ENCODE peak calls at places on chromosomes 6 and 20, in seven cellular contexts. O, U, S, R, L, B and I are unnamed samples.

GRCh38 chr6:17032595-17033591 is 69.0 kb upstream of the STMND1 start:
- DNase-seq in O (peak), U (peak), S (peak), R (no peak), L (no peak), B (peak), I (peak)

GRCh38 chr6:106825156-106825555 is 149.4 kb downstream of the CD24 start:
- DNase-seq in O (no peak), U (no peak), S (no peak), R (no peak), L (no peak), B (no peak), I (no peak)

GRCh38 chr20:50467618-50468373 is 42.4 kb upstream of the PTPN1 start:
- DNase-seq in O (peak), U (peak), S (no peak), R (no peak), L (no peak), B (peak), I (no peak)

GRCh38 chr20:53939554-53940355 is 130.6 kb downstream of the BCAS1 start:
- DNase-seq in O (peak), U (peak), S (peak), R (peak), L (peak), B (peak), I (peak)

GRCh38 chr6:90131091-90131490 is 165.6 kb downstream of the BACH2 start:
- DNase-seq in O (no peak), U (no peak), S (no peak), R (no peak), L (no peak), B (no peak), I (no peak)

GRCh38 chr6:140012146-140012545 is 637.7 kb upstream of the CITED2 start:
- DNase-seq in O (no peak), U (no peak), S (no peak), R (no peak), L (no peak), B (no peak), I (no peak)

GRCh38 chr6:111585969-111586315 is 19.7 kb downstream of the TRAF3IP2 start:
- DNase-seq in O (no peak), U (no peak), S (no peak), R (no peak), L (no peak), B (no peak), I (no peak)

GRCh38 chr6:21953831-21954801 is 342.7 kb downstream of the PRL start:
- DNase-seq in O (peak), U (no peak), S (no peak), R (no peak), L (no peak), B (peak), I (peak)

GRCh38 chr6:13229205-13230085 is 98.9 kb downstream of the TBC1D7 start:
- DNase-seq in O (peak), U (no peak), S (no peak), R (peak), L (no peak), B (peak), I (no peak)

GRCh38 chr6:44264154-44265002 is 973 bp downstream of the NFKBIE start:
- DNase-seq in O (no peak), U (peak), S (no peak), R (peak), L (peak), B (no peak), I (no peak)

DNA sequence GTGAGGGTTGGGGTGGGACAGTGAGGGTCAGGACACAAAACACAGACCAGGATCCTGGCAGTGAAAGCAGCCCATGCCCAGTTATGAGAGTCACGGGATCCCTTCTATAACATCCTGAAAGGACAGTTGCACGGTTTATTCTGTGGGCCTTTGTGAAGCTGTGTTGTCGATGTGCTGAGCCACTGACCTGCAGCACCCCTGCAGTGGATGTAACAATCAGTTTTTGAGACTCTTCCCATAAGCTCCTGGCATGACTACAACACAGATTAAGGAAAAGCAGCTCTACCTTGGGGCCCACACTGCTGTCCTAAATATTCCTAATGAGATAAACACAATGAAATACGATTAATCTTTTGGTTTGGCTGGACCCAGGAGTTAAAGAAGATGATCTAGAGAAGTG is 3.7 kb downstream of the PYGB start:
- DNase-seq in O (peak), U (peak), S (no peak), R (no peak), L (no peak), B (no peak), I (no peak)
- H3K4me3 ChIP-seq in O (peak), U (no peak), S (no peak), R (no peak), L (no peak), B (no peak), I (peak)

GRCh38 chr6:128667339-128667858 is 147.0 kb upstream of the PTPRK start:
- DNase-seq in O (no peak), U (no peak), S (no peak), R (no peak), L (no peak), B (no peak), I (no peak)

GRCh38 chr6:128663238-128663637 is 142.8 kb upstream of the PTPRK start:
- DNase-seq in O (no peak), U (no peak), S (no peak), R (no peak), L (no peak), B (no peak), I (no peak)

GRCh38 chr6:128672023-128672422 is 151.6 kb upstream of the PTPRK start:
- DNase-seq in O (no peak), U (no peak), S (no peak), R (no peak), L (no peak), B (no peak), I (no peak)

GRCh38 chr6:128666405-128666804 is 146.0 kb upstream of the PTPRK start:
- DNase-seq in O (no peak), U (no peak), S (no peak), R (no peak), L (no peak), B (no peak), I (no peak)
- H3K4me3 ChIP-seq in O (no peak), U (no peak), S (no peak), R (no peak), L (no peak), B (no peak), I (no peak)

DNA sequence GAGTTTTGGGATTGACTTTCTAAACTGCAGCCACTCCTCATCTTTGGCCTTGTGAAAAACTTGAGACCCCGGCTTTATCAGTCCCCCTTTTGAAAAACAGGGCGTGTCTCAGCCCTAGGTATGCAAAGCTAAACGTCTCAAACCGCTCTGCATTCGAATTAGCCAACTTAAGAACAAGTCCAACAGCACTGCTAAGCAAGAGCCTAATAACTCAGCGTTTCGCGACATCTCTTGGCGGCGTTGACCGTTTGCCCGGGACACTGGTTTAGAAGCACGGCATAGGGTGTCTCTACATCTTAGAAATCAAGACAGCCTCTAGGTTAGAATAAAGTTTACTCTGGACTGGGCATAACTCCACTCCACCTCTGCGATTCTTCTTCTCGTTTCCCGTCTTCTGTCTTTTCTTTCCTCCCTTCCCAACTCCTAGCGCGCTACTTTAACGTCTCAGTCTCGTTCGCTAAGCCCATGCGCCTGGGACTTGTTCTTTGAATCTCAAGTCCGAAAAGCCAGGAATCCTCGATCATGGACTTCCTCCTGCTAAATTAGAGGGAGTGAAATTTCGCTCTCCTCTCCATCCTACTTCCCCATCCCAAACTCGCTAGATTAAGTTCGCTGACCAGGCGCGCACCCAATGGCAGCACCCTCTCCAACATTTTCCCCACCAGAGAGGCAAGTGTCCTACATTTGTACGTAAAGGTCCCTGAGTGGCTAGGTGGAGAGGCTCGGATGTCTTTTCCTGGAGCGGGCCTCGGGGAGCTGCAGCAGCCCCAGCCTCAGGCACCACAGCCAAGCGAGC is 10.5 kb upstream of the TFAP2A start:
- DNase-seq in O (no peak), U (no peak), S (no peak), R (no peak), L (no peak), B (no peak), I (no peak)
- H3K4me3 ChIP-seq in O (peak), U (peak), S (peak), R (no peak), L (peak), B (peak), I (peak)

DNA sequence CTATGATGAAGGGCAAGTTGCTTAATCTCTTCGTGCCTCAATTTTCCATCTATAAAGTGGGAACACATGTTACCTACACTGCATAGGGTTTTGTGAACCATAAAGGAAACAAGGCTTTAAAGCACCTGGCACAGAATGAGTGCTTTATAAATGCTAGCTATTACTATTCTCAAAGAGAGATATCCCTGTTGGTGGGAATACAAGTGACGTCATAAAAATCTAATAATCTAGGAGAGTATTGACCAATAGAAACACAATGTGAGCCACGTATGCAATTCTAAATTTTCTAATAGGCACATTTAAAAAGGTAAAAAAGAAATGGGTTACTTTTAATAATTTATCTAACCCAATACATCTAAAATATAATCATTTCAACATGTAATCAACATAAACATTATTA is 316.4 kb downstream of the PTPRT start:
- DNase-seq in O (no peak), U (no peak), S (no peak), R (no peak), L (no peak), B (no peak), I (no peak)
- H3K4me3 ChIP-seq in O (no peak), U (no peak), S (no peak), R (no peak), L (no peak), B (no peak), I (no peak)

GRCh38 chr20:64041040-64041780 is 5.2 kb downstream of the C20orf204 start:
- DNase-seq in O (no peak), U (no peak), S (no peak), R (no peak), L (no peak), B (peak), I (no peak)
- H3K4me3 ChIP-seq in O (no peak), U (no peak), S (no peak), R (peak), L (no peak), B (no peak), I (no peak)

GRCh38 chr6:38942442-38942841 is 106.1 kb upstream of the GLP1R start:
- DNase-seq in O (no peak), U (no peak), S (no peak), R (no peak), L (no peak), B (no peak), I (no peak)

GRCh38 chr6:38943964-38944363 is 104.6 kb upstream of the GLP1R start:
- DNase-seq in O (peak), U (no peak), S (no peak), R (no peak), L (no peak), B (no peak), I (no peak)

DNA sequence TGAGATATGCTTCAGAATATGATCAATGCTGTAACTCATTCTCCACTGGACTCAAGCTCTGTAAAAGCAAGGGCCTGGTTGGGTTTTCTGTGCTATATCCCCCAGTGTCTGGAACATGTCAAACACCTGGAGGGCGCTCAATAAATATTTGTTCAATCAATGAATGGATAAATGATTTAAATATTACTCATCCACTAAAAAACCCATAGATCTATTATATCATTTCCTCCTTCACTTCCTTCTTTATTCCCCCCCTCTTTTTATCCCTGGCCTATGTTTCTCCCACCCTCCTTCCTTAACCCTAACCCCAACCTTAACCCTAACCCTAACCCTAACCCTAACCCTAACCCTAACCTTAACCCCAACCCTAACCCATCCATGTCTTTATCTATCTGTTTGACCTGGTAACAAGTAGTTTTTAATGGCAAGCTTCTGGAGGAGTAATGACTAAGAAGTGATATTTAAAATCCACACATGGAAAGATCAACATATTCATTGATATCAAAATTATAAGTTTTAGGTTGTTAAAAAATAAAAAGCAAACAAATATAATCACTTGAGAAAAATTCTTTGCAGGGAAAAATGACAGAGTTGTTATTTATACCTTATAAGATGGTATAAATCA is 103.8 kb upstream of the GLP1R start:
- DNase-seq in O (no peak), U (no peak), S (no peak), R (no peak), L (no peak), B (no peak), I (no peak)
- H3K4me3 ChIP-seq in O (no peak), U (no peak), S (no peak), R (no peak), L (no peak), B (no peak), I (no peak)

DNA sequence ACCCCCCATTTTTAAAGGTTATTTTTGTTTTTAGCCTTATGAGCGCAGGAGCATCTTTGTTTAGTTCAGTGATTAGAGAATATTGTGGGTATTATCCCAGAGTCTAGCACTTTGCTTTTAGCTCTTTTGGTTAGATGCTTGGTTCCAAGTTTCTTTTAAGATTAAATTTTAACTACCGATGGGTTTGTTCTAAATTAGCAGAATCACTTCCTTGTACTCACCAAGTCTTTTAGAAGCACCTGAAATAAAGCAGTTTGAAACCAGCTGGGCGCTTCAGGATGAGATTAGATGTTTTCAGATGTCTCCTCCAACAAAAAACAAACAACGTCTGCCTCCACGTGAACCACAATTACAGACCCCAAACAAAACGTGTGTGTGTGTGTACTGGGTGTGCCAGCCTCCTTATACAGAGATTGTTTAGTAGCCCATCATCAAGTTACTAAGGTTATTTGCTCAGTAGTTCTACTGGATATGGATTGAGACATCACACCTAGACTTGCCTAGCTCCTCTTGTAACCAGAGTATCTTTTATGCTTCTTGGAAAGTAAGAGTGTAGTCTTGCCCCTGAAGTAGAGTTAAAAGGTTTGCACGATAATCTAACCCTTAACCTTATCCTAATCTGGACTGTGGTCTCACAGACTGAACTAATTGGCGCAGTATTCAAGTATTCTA is 2.2 kb downstream of the DSTN start:
- DNase-seq in O (no peak), U (no peak), S (no peak), R (no peak), L (no peak), B (no peak), I (no peak)
- H3K4me3 ChIP-seq in O (peak), U (peak), S (peak), R (no peak), L (no peak), B (peak), I (peak)

DNA sequence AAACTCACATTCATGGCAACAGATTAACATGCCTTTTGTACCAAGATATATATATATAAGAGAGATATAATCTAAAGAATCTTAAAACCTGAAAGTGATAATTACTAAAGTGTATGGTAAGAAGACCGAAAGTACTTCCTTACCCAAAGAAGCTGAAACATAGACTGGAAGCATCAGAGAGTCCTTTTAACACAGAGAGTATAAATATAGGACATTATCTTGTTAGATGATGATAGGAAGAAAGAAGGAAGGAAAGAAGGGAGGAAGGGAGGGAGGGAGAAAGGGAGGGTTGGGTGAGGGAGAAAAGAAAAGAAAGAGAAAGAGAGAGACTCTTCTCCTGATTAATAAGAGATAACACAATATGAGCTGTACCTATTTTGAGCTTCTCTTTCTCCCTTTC is 68.2 kb downstream of the PHIP start:
- DNase-seq in O (no peak), U (no peak), S (no peak), R (no peak), L (no peak), B (no peak), I (no peak)
- H3K4me3 ChIP-seq in O (no peak), U (no peak), S (no peak), R (no peak), L (no peak), B (no peak), I (no peak)

DNA sequence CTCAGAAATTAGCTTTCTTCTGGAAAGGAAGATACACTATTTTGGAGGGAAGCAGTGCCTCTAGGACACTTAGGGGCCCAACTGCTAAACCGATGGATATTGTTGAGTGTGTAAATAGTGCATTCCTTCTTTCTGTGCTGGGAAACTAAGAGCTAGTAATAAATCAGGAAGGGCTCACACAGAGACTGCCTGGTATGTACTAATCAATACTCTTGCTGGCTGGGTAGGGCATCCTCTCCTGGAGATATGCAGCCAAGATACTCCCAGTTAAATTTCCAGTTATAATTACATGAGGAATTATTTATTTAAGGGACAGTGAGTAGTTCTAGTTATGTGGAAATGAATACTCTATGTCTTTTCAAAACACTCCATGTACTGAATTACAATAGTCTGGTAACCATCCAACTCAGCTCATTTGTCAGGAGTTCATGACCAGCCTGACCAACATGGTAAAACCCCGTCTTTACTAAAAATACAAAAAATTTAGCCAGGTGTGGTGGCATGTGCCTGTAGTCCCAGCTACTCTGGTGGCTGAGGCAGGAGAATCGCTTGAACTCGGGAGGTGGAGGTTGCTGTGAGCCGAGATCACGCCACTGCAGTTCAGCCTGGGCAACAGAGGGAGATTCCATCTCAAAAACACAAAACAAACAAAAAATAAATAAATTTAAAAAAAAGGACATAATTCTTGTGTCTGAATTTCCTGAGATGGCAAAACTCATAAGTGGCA is 100.0 kb downstream of the OR2B2 start:
- DNase-seq in O (no peak), U (no peak), S (no peak), R (no peak), L (no peak), B (no peak), I (no peak)
- H3K4me3 ChIP-seq in O (no peak), U (no peak), S (no peak), R (no peak), L (no peak), B (no peak), I (no peak)

GRCh38 chr6:31197559-31198305 is 27.2 kb upstream of the POU5F1 start:
- DNase-seq in O (peak), U (peak), S (peak), R (peak), L (peak), B (peak), I (no peak)
- H3K4me3 ChIP-seq in O (peak), U (peak), S (peak), R (peak), L (peak), B (peak), I (peak)